ENCODE peak calls at places on chromosomes 11 and 22, in nine cellular contexts. R is lower lobe of right lung, L is fibroblast of the aortic adventitia, T is progenitor cell of endocrine pancreas, W is lung, U is right lobe of liver, Y is ovary, F is OCI-LY7, V is endodermal cell. G is an unnamed sample.

GRCh38 chr22:47088480-47089145 is 326.2 kb downstream of the TBC1D22A start:
- DNase-seq in W (no peak), U (no peak), V (no peak), T (no peak), R (no peak), F (no peak), L (no peak), Y (no peak), G (no peak)

GRCh38 chr22:24510694-24511625 is 15.8 kb downstream of the UPB1 start:
- DNase-seq in W (no peak), T (no peak), Y (peak), U (peak), L (peak), V (no peak), F (peak), R (no peak), G (no peak)

GRCh38 chr11:102469196-102469821 is 16.7 kb upstream of the TMEM123 start:
- DNase-seq in F (no peak), Y (peak), U (no peak), V (no peak), R (no peak), L (peak), T (no peak), W (no peak), G (peak)

GRCh38 chr11:72705442-72706365 is 31.5 kb upstream of the PDE2A start:
- DNase-seq in T (no peak), L (no peak), Y (no peak), F (no peak), U (no peak), V (peak), R (no peak), W (no peak), G (no peak)

GRCh38 chr11:44592125-44592643 is 26.7 kb downstream of the CD82 start:
- DNase-seq in V (no peak), Y (no peak), L (peak), R (no peak), T (no peak), U (no peak), F (no peak), W (peak), G (no peak)

GRCh38 chr11:61187505-61188130 is 15.7 kb upstream of the PGA3 start:
- DNase-seq in T (peak), Y (peak), L (peak), F (peak), W (peak), R (peak), V (peak), U (peak), G (peak)

GRCh38 chr11:46072172-46072964 is 48.9 kb downstream of the PHF21A start:
- DNase-seq in W (no peak), U (no peak), V (no peak), L (peak), T (no peak), F (no peak), R (no peak), Y (no peak), G (no peak)

GRCh38 chr22:37162221-37163095 is 12.7 kb upstream of the IL2RB start:
- DNase-seq in U (peak), V (no peak), R (no peak), L (no peak), W (no peak), F (no peak), T (no peak), Y (no peak), G (no peak)

GRCh38 chr11:114154271-114155047 is 94.9 kb downstream of the ZBTB16 start:
- DNase-seq in L (peak), U (no peak), R (no peak), W (peak), F (no peak), T (no peak), Y (no peak), V (no peak), G (no peak)

GRCh38 chr11:8003187-8003586 is 16.1 kb downstream of the EIF3F start:
- DNase-seq in Y (no peak), W (no peak), T (no peak), F (no peak), R (no peak), L (no peak), V (peak), U (no peak), G (no peak)

GRCh38 chr11:96906521-96906920 is 516.7 kb downstream of the JRKL start:
- DNase-seq in T (no peak), U (no peak), V (no peak), Y (no peak), F (no peak), W (no peak), L (no peak), R (no peak), G (no peak)

GRCh38 chr22:49998718-49999062 is 13.9 kb downstream of the IL17REL start:
- DNase-seq in L (no peak), R (peak), F (no peak), T (no peak), U (no peak), Y (peak), V (no peak), W (no peak), G (no peak)

GRCh38 chr22:19082793-19083192 is 39.4 kb downstream of the DGCR2 start:
- DNase-seq in R (no peak), U (no peak), W (no peak), V (no peak), L (no peak), T (no peak), F (no peak), Y (no peak), G (no peak)

GRCh38 chr11:3994030-3994640 is 100.5 kb upstream of the RRM1 start:
- DNase-seq in L (no peak), T (no peak), Y (no peak), U (no peak), W (no peak), R (no peak), F (no peak), V (no peak), G (no peak)

GRCh38 chr22:41243361-41243760 is 2.6 kb upstream of the CHADL start:
- DNase-seq in T (no peak), V (no peak), W (no peak), U (no peak), L (no peak), R (no peak), Y (no peak), F (no peak), G (no peak)

GRCh38 chr11:106391771-106392412 is 314.4 kb downstream of the AASDHPPT start:
- DNase-seq in F (no peak), V (no peak), U (no peak), Y (no peak), T (no peak), R (no peak), W (no peak), L (peak), G (peak)

GRCh38 chr11:110086892-110087309 is 6.3 kb upstream of the ZC3H12C start:
- DNase-seq in V (no peak), U (no peak), W (no peak), T (no peak), L (peak), F (no peak), Y (no peak), R (no peak), G (no peak)

GRCh38 chr11:19200410-19201201 is 1.2 kb downstream of the CSRP3 start:
- DNase-seq in T (no peak), R (no peak), U (no peak), Y (no peak), V (no peak), W (no peak), F (no peak), L (peak), G (peak)

GRCh38 chr11:36540998-36541397 is 26.8 kb upstream of the RAG1 start:
- DNase-seq in Y (no peak), V (peak), T (no peak), F (peak), R (no peak), W (no peak), U (peak), L (peak), G (no peak)
- TF ChIP-seq CTCF in Y (no peak), V (peak), T (no peak), F (peak), R (peak), W (peak), U (peak), L (peak), G (peak)

GRCh38 chr11:65852508-65853248 is 5.3 kb downstream of the CFL1 start:
- DNase-seq in Y (peak), L (no peak), F (no peak), T (no peak), U (no peak), V (no peak), R (no peak), W (no peak), G (no peak)

GRCh38 chr11:65854161-65854592 is 3.8 kb downstream of the CFL1 start:
- DNase-seq in Y (peak), V (no peak), L (no peak), R (no peak), U (no peak), F (no peak), T (no peak), W (no peak), G (no peak)

GRCh38 chr11:65854871-65855837 is 2.8 kb downstream of the CFL1 start:
- DNase-seq in L (no peak), R (no peak), T (no peak), V (no peak), U (peak), Y (peak), F (no peak), W (no peak), G (no peak)

GRCh38 chr11:65851811-65852507 is 6.0 kb downstream of the CFL1 start:
- DNase-seq in F (no peak), V (no peak), Y (peak), W (no peak), U (no peak), R (no peak), T (no peak), L (no peak), G (no peak)

GRCh38 chr11:65853249-65853979 is 4.6 kb downstream of the CFL1 start:
- DNase-seq in R (no peak), U (no peak), F (no peak), L (no peak), Y (peak), V (peak), W (no peak), T (no peak), G (no peak)
- TF ChIP-seq CTCF in R (no peak), U (no peak), F (peak), L (no peak), Y (no peak), V (peak), W (no peak), T (no peak), G (no peak)

DNA sequence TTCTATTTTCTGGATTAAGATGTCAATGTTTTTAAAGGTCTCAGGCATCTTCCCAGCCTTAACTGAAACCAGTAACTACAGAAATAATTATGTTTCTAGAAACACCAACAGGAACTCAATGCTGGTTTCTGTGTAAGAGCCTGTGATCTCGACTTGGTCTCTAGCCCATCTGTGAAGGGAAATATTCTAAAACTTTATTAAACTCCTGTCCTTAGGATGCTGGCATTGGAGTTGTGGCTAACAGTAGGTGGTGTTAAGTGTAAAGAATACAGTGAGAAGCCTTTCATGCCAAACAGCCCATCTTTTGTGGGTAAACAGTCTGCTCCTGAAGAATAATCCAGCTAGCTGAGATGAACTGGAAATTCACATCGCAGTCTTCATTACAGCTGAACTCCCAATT is 133.2 kb downstream of the ADAMTS15 start:
- DNase-seq in T (no peak), U (no peak), W (no peak), F (no peak), L (peak), Y (no peak), R (no peak), V (no peak), G (peak)
- TF ChIP-seq CTCF in T (no peak), U (no peak), W (no peak), F (no peak), L (peak), Y (no peak), R (no peak), V (no peak), G (no peak)

DNA sequence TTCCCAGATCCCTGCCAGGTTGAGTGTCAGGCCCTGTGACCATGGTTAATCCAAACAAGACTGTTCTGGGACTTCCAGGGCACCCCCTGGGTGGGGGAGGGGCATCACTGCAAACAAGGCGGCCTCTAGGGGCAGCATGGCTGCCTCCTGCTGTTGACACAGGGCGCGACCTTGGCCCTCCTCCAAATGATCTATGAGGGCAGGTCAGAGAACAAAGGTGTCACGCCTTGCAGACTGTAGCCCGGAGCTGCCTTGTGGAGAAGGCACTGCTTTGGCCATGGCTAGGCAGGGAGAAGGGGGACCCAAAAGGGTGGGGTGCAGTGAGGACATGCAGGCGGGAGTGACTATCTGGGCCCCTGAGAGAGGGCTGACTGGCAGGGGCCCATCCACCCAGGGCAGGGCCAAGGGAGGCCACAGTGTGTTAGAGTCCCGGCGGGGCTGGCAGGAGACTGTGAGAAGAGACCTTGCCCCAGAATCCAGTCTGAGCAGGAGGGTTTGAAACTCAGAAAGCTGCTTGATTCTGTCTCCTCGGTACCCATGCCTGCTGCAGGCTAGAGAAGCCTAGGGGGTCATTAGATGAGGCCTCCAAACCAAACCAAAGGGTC is 35.6 kb downstream of the KCNC1 start:
- DNase-seq in T (peak), F (peak), L (no peak), Y (peak), R (no peak), W (peak), V (peak), U (peak), G (no peak)
- TF ChIP-seq CTCF in T (peak), F (peak), L (no peak), Y (no peak), R (no peak), W (no peak), V (peak), U (peak), G (no peak)

GRCh38 chr11:839875-840617 is 2.3 kb downstream of the POLR2L start:
- DNase-seq in V (no peak), R (no peak), L (no peak), Y (no peak), U (no peak), T (no peak), W (no peak), F (no peak), G (no peak)
- TF ChIP-seq CTCF in V (peak), R (no peak), L (peak), Y (no peak), U (no peak), T (peak), W (no peak), F (peak), G (peak)

DNA sequence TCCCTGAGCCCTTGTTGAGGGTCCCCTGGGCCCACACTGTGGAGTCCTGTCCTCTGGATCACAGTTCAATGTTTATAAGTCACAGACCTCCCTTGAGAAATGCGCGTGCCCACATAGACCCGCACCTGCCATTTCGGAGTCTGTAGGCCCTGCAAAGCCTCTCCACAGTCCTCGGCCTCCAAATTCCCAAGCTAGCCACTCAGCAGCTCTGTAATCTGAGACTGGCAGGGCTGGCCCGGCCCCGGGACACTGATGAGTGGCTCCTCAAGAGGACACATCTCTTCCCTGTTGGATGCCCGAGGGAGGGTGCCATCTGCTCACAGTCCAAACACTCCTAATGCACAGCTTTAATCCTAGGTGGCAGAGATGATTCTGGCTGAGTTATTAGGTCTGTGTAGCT is 39.1 kb downstream of the B3GAT1 start:
- DNase-seq in W (no peak), L (no peak), U (no peak), Y (no peak), V (no peak), F (no peak), R (no peak), T (no peak), G (no peak)
- TF ChIP-seq CTCF in W (no peak), L (no peak), U (no peak), Y (no peak), V (no peak), F (no peak), R (no peak), T (no peak), G (no peak)

GRCh38 chr22:22974795-22975580 is 87.4 kb downstream of the IGLL5 start:
- DNase-seq in U (no peak), W (no peak), Y (no peak), R (no peak), T (no peak), L (no peak), V (no peak), F (no peak), G (no peak)
- TF ChIP-seq CTCF in U (no peak), W (no peak), Y (no peak), R (no peak), T (no peak), L (no peak), V (no peak), F (no peak), G (no peak)

DNA sequence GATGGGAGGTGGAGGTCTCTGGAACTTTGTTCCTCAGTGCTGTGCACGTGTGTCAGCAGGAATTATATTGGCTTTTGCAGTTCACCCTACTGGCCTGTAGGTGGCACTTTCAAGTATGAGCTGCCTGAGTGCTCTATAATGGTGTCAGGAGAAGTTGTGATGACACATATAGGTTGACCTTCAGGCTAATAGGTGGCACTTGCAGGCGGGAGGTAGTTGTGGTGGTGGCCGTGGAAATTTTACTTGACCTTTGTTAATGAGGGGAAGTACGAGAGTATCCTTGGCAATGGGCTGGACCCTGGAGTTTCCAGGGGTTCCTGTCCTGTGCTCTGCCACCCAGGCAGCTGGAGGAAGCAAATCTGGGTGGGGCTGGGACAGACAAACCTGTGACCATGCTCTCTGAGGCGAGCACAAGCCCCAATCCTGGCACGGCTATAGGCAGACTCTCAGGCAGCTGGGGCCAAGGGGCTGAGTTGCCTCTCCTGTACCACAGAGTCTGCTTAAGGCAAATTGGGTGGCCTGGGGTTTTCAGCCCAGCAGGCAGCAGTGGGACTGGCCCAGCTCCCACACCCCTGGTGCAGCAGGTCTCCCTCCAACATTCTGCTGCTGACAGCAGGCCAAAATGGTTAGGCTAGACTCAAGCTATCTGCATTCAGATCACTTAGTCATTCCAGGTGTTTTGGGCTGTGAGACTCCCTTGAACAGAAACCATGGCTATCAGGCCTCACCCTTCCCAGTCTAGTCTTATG is 147.5 kb upstream of the CTSC start:
- DNase-seq in Y (no peak), T (no peak), F (peak), R (peak), U (no peak), W (no peak), L (peak), V (peak), G (no peak)
- TF ChIP-seq CTCF in Y (peak), T (peak), F (peak), R (peak), U (peak), W (no peak), L (peak), V (peak), G (peak)

GRCh38 chr11:123741159-123741951 is at the start of gene ZNF202:
- DNase-seq in T (peak), R (peak), V (peak), U (peak), L (peak), W (peak), F (peak), Y (peak), G (peak)
- TF ChIP-seq CTCF in T (peak), R (peak), V (peak), U (no peak), L (peak), W (no peak), F (no peak), Y (no peak), G (peak)